ENCODE peak calls at places on chromosomes 5 and 9, in six cellular contexts. One of them, this sample, is unnamed.

GRCh38 chr5:178535299-178536175 is 54.7 kb downstream of the COL23A1 start:
- DNase-seq in left ventricle myocardium inferior: peak
- DNase-seq in ovary: peak
- DNase-seq in astrocyte of the cerebellum: no peak
- DNase-seq in kidney: no peak
- DNase-seq in EL: no peak
- DNase-seq in this sample: no peak

GRCh38 chr5:127203818-127204217 is 86.8 kb upstream of the MEGF10 start:
- DNase-seq in ovary: no peak
- DNase-seq in kidney: no peak
- DNase-seq in astrocyte of the cerebellum: peak
- DNase-seq in left ventricle myocardium inferior: no peak
- DNase-seq in EL: peak
- DNase-seq in this sample: no peak

GRCh38 chr9:136657975-136658848 is 4.5 kb upstream of the EGFL7 start:
- DNase-seq in ovary: no peak
- DNase-seq in astrocyte of the cerebellum: no peak
- DNase-seq in left ventricle myocardium inferior: peak
- DNase-seq in EL: no peak
- DNase-seq in kidney: peak
- DNase-seq in this sample: no peak

GRCh38 chr5:138725153-138725884 is 27.9 kb upstream of the CTNNA1 start:
- DNase-seq in EL: peak
- DNase-seq in astrocyte of the cerebellum: peak
- DNase-seq in ovary: peak
- DNase-seq in left ventricle myocardium inferior: peak
- DNase-seq in kidney: peak
- DNase-seq in this sample: no peak

GRCh38 chr9:11194249-11194648 is 581.4 kb upstream of the PTPRD start:
- DNase-seq in left ventricle myocardium inferior: no peak
- DNase-seq in astrocyte of the cerebellum: no peak
- DNase-seq in kidney: no peak
- DNase-seq in EL: no peak
- DNase-seq in ovary: no peak
- DNase-seq in this sample: no peak

GRCh38 chr5:119532637-119533036 is 80.3 kb downstream of the HSD17B4 start:
- DNase-seq in EL: no peak
- DNase-seq in ovary: no peak
- DNase-seq in left ventricle myocardium inferior: no peak
- DNase-seq in astrocyte of the cerebellum: no peak
- DNase-seq in kidney: no peak
- DNase-seq in this sample: no peak

GRCh38 chr9:38437193-38437823 is 13.1 kb upstream of the IGFBPL1 start:
- DNase-seq in left ventricle myocardium inferior: no peak
- DNase-seq in ovary: no peak
- DNase-seq in EL: peak
- DNase-seq in kidney: no peak
- DNase-seq in astrocyte of the cerebellum: peak
- DNase-seq in this sample: no peak

GRCh38 chr5:5403736-5404135 is 18.7 kb upstream of the ICE1 start:
- DNase-seq in ovary: no peak
- DNase-seq in EL: no peak
- DNase-seq in astrocyte of the cerebellum: no peak
- DNase-seq in left ventricle myocardium inferior: no peak
- DNase-seq in kidney: no peak
- DNase-seq in this sample: no peak

GRCh38 chr5:55592388-55593114 is 57.8 kb upstream of the PLPP1 start:
- DNase-seq in left ventricle myocardium inferior: no peak
- DNase-seq in ovary: no peak
- DNase-seq in kidney: no peak
- DNase-seq in EL: no peak
- DNase-seq in astrocyte of the cerebellum: no peak
- DNase-seq in this sample: no peak

GRCh38 chr9:114777841-114778240 is 28.0 kb downstream of the TNFSF15 start:
- DNase-seq in astrocyte of the cerebellum: no peak
- DNase-seq in left ventricle myocardium inferior: no peak
- DNase-seq in ovary: no peak
- DNase-seq in kidney: no peak
- DNase-seq in EL: no peak
- DNase-seq in this sample: no peak

GRCh38 chr9:16417749-16418148 is 452.7 kb downstream of the BNC2 start:
- DNase-seq in ovary: no peak
- DNase-seq in kidney: no peak
- DNase-seq in astrocyte of the cerebellum: peak
- DNase-seq in EL: peak
- DNase-seq in left ventricle myocardium inferior: no peak
- DNase-seq in this sample: no peak

GRCh38 chr5:136018814-136019777 is 9.7 kb upstream of the TGFBI start:
- DNase-seq in kidney: no peak
- DNase-seq in EL: peak
- DNase-seq in astrocyte of the cerebellum: peak
- DNase-seq in left ventricle myocardium inferior: no peak
- DNase-seq in ovary: no peak
- DNase-seq in this sample: no peak

GRCh38 chr5:108398964-108399363 is 17.1 kb upstream of the FBXL17 start:
- DNase-seq in kidney: no peak
- DNase-seq in astrocyte of the cerebellum: no peak
- DNase-seq in left ventricle myocardium inferior: no peak
- DNase-seq in ovary: no peak
- DNase-seq in EL: no peak
- DNase-seq in this sample: no peak

GRCh38 chr9:120921751-120922181 is 4.8 kb downstream of the TRAF1 start:
- DNase-seq in ovary: no peak
- DNase-seq in left ventricle myocardium inferior: no peak
- DNase-seq in EL: no peak
- DNase-seq in astrocyte of the cerebellum: no peak
- DNase-seq in kidney: no peak
- DNase-seq in this sample: no peak

GRCh38 chr9:13113201-13113600 is 166.3 kb downstream of the MPDZ start:
- DNase-seq in ovary: no peak
- DNase-seq in left ventricle myocardium inferior: no peak
- DNase-seq in kidney: no peak
- DNase-seq in astrocyte of the cerebellum: peak
- DNase-seq in EL: peak
- DNase-seq in this sample: no peak

GRCh38 chr9:113620377-113621161 is 157.0 kb downstream of the RGS3 start:
- DNase-seq in kidney: peak
- DNase-seq in astrocyte of the cerebellum: peak
- DNase-seq in EL: peak
- DNase-seq in left ventricle myocardium inferior: peak
- DNase-seq in ovary: peak
- DNase-seq in this sample: peak

GRCh38 chr5:153498516-153498915 is 8.0 kb downstream of the GRIA1 start:
- DNase-seq in left ventricle myocardium inferior: no peak
- DNase-seq in EL: no peak
- DNase-seq in kidney: no peak
- DNase-seq in astrocyte of the cerebellum: no peak
- DNase-seq in ovary: no peak
- DNase-seq in this sample: no peak

GRCh38 chr5:53884411-53884810 is 324.0 kb downstream of the NDUFS4 start:
- DNase-seq in EL: no peak
- DNase-seq in kidney: no peak
- DNase-seq in astrocyte of the cerebellum: no peak
- DNase-seq in left ventricle myocardium inferior: no peak
- DNase-seq in ovary: no peak
- DNase-seq in this sample: no peak

GRCh38 chr9:129182625-129183494 is 4.8 kb upstream of the IER5L start:
- DNase-seq in kidney: no peak
- DNase-seq in EL: no peak
- DNase-seq in left ventricle myocardium inferior: no peak
- DNase-seq in ovary: no peak
- DNase-seq in astrocyte of the cerebellum: no peak
- DNase-seq in this sample: no peak

GRCh38 chr9:73753171-73753570 is 601.5 kb downstream of the ANXA1 start:
- DNase-seq in ovary: no peak
- DNase-seq in astrocyte of the cerebellum: peak
- DNase-seq in kidney: no peak
- DNase-seq in left ventricle myocardium inferior: no peak
- DNase-seq in EL: no peak
- DNase-seq in this sample: no peak

GRCh38 chr5:132227485-132228240 is at the start of gene P4HA2:
- DNase-seq in ovary: peak
- DNase-seq in left ventricle myocardium inferior: peak
- DNase-seq in EL: peak
- DNase-seq in kidney: peak
- DNase-seq in astrocyte of the cerebellum: no peak
- DNase-seq in this sample: peak

GRCh38 chr5:167786871-167787568 is 504.4 kb upstream of the WWC1 start:
- DNase-seq in left ventricle myocardium inferior: no peak
- DNase-seq in ovary: no peak
- DNase-seq in astrocyte of the cerebellum: no peak
- DNase-seq in EL: peak
- DNase-seq in kidney: no peak
- DNase-seq in this sample: no peak

GRCh38 chr5:81717221-81717620 is 33.7 kb downstream of the SSBP2 start:
- DNase-seq in kidney: no peak
- DNase-seq in EL: peak
- DNase-seq in astrocyte of the cerebellum: no peak
- DNase-seq in left ventricle myocardium inferior: no peak
- DNase-seq in ovary: no peak
- DNase-seq in this sample: no peak

GRCh38 chr9:134033516-134034214 is 8.4 kb downstream of the BRD3OS start:
- DNase-seq in left ventricle myocardium inferior: no peak
- DNase-seq in astrocyte of the cerebellum: no peak
- DNase-seq in ovary: no peak
- DNase-seq in kidney: no peak
- DNase-seq in EL: no peak
- DNase-seq in this sample: no peak

GRCh38 chr5:15233566-15233965 is 266.4 kb upstream of the FBXL7 start:
- DNase-seq in ovary: no peak
- DNase-seq in left ventricle myocardium inferior: no peak
- DNase-seq in EL: peak
- DNase-seq in astrocyte of the cerebellum: no peak
- DNase-seq in kidney: no peak
- DNase-seq in this sample: no peak

GRCh38 chr5:173155912-173156311 is 11.6 kb downstream of the BNIP1 start:
- DNase-seq in kidney: no peak
- DNase-seq in EL: no peak
- DNase-seq in ovary: no peak
- DNase-seq in astrocyte of the cerebellum: no peak
- DNase-seq in left ventricle myocardium inferior: no peak
- DNase-seq in this sample: no peak

GRCh38 chr5:102670224-102670836 is 84.8 kb upstream of the PAM start:
- DNase-seq in astrocyte of the cerebellum: no peak
- DNase-seq in left ventricle myocardium inferior: no peak
- DNase-seq in ovary: no peak
- DNase-seq in kidney: no peak
- DNase-seq in EL: peak
- DNase-seq in this sample: no peak

GRCh38 chr9:126833710-126834345 is 26.6 kb upstream of the ZBTB34 start:
- DNase-seq in kidney: no peak
- DNase-seq in ovary: no peak
- DNase-seq in astrocyte of the cerebellum: no peak
- DNase-seq in left ventricle myocardium inferior: no peak
- DNase-seq in EL: no peak
- DNase-seq in this sample: no peak

GRCh38 chr5:147306351-147306750 is 71.5 kb downstream of the STK32A start:
- DNase-seq in astrocyte of the cerebellum: no peak
- DNase-seq in kidney: no peak
- DNase-seq in left ventricle myocardium inferior: no peak
- DNase-seq in ovary: no peak
- DNase-seq in EL: no peak
- DNase-seq in this sample: no peak

GRCh38 chr5:96691503-96692303 is 29.5 kb downstream of the CAST start:
- DNase-seq in kidney: no peak
- DNase-seq in astrocyte of the cerebellum: no peak
- DNase-seq in EL: peak
- DNase-seq in ovary: no peak
- DNase-seq in left ventricle myocardium inferior: no peak
- DNase-seq in this sample: no peak

GRCh38 chr9:5843450-5844249 is 10.7 kb upstream of the ERMP1 start:
- DNase-seq in left ventricle myocardium inferior: no peak
- DNase-seq in ovary: no peak
- DNase-seq in astrocyte of the cerebellum: no peak
- DNase-seq in EL: peak
- DNase-seq in kidney: peak
- DNase-seq in this sample: no peak

GRCh38 chr5:97846646-97847045 is 663.6 kb upstream of the RIOK2 start:
- DNase-seq in EL: peak
- DNase-seq in left ventricle myocardium inferior: no peak
- DNase-seq in kidney: no peak
- DNase-seq in ovary: no peak
- DNase-seq in astrocyte of the cerebellum: no peak
- DNase-seq in this sample: no peak

GRCh38 chr5:57348376-57348775 is 134.2 kb downstream of the ACTBL2 start:
- DNase-seq in astrocyte of the cerebellum: no peak
- DNase-seq in ovary: no peak
- DNase-seq in kidney: no peak
- DNase-seq in EL: no peak
- DNase-seq in left ventricle myocardium inferior: peak
- DNase-seq in this sample: no peak

GRCh38 chr5:135013947-135014570 is 20.0 kb downstream of the PITX1 start:
- DNase-seq in EL: no peak
- DNase-seq in ovary: no peak
- DNase-seq in left ventricle myocardium inferior: no peak
- DNase-seq in kidney: peak
- DNase-seq in astrocyte of the cerebellum: no peak
- DNase-seq in this sample: no peak

GRCh38 chr5:99104538-99105132 is 175.8 kb upstream of the CHD1 start:
- DNase-seq in ovary: no peak
- DNase-seq in EL: peak
- DNase-seq in kidney: no peak
- DNase-seq in left ventricle myocardium inferior: no peak
- DNase-seq in astrocyte of the cerebellum: peak
- DNase-seq in this sample: no peak

GRCh38 chr9:103627731-103628130 is 466.4 kb upstream of the SMC2 start:
- DNase-seq in EL: no peak
- DNase-seq in astrocyte of the cerebellum: no peak
- DNase-seq in kidney: no peak
- DNase-seq in ovary: no peak
- DNase-seq in left ventricle myocardium inferior: no peak
- DNase-seq in this sample: no peak

GRCh38 chr5:96687812-96688453 is 25.8 kb downstream of the CAST start:
- DNase-seq in astrocyte of the cerebellum: peak
- DNase-seq in ovary: no peak
- DNase-seq in left ventricle myocardium inferior: no peak
- DNase-seq in kidney: no peak
- DNase-seq in EL: peak
- DNase-seq in this sample: no peak

GRCh38 chr9:87071473-87071872 is 124.2 kb upstream of the GAS1 start:
- DNase-seq in left ventricle myocardium inferior: no peak
- DNase-seq in ovary: no peak
- DNase-seq in EL: no peak
- DNase-seq in astrocyte of the cerebellum: no peak
- DNase-seq in kidney: no peak
- DNase-seq in this sample: no peak

GRCh38 chr5:14663734-14664269 is 716 bp upstream of the OTULIN start:
- DNase-seq in EL: peak
- DNase-seq in astrocyte of the cerebellum: no peak
- DNase-seq in ovary: no peak
- DNase-seq in left ventricle myocardium inferior: no peak
- DNase-seq in kidney: no peak
- DNase-seq in this sample: no peak